ENCODE peak calls at places on chromosome 22, in eight cellular contexts. F is stimulated activated CD4-positive, alpha-beta T cell treated with anti-CD3 and anti-CD28 coated beads, TNF-alpha, amount 100 ng/mL, for 1 hour; A is GOT3; S is stimulated activated naive B cell treated with anti-CD40 and anti-IgM and Interleukin-4, amounts not matched to agents 10 μg/mL and 1 μg/mL and 100 μg/mL, for 72 hours; Q is NCI-H69; Y is T-helper 2 cell; J is AG09309; U is NCI-H2171. B is an unnamed sample.

GRCh38 chr22:35961480-35961902 is 67.1 kb downstream of the RBFOX2 start:
- DNase-seq in F (no peak), A (no peak), S (no peak), Q (peak), Y (no peak), J (no peak), U (peak), B (no peak)

GRCh38 chr22:24323695-24324094 is 53.1 kb downstream of the SPECC1L start:
- DNase-seq in F (no peak), A (no peak), S (no peak), Q (no peak), Y (no peak), J (no peak), U (no peak), B (no peak)

GRCh38 chr22:28986366-28986765 is 75.3 kb downstream of the C22orf31 start:
- DNase-seq in F (no peak), A (no peak), S (no peak), Q (no peak), Y (no peak), J (no peak), U (no peak), B (no peak)

GRCh38 chr22:19873138-19873959 is 18.7 kb upstream of the GNB1L start:
- DNase-seq in F (no peak), A (no peak), S (no peak), Q (peak), Y (no peak), J (no peak), U (no peak), B (no peak)

GRCh38 chr22:45917146-45917545 is 59.8 kb downstream of the WNT7B start:
- DNase-seq in F (no peak), A (no peak), S (no peak), Q (peak), Y (no peak), J (no peak), U (peak), B (no peak)

GRCh38 chr22:49158741-49159564 is 668.7 kb downstream of the BRD1 start:
- DNase-seq in F (no peak), A (no peak), S (no peak), Q (no peak), Y (no peak), J (no peak), U (no peak), B (no peak)

GRCh38 chr22:48379371-48379770 is 1448.3 kb downstream of the BRD1 start:
- DNase-seq in F (no peak), A (no peak), S (no peak), Q (no peak), Y (no peak), J (no peak), U (no peak), B (no peak)

GRCh38 chr22:50621948-50622722 is 5.8 kb downstream of the ARSA start:
- DNase-seq in F (no peak), A (no peak), S (no peak), Q (peak), Y (no peak), J (no peak), U (no peak), B (no peak)

GRCh38 chr22:23137905-23138520 is 3.8 kb downstream of the RSPH14 start:
- DNase-seq in F (no peak), A (no peak), S (peak), Q (no peak), Y (no peak), J (no peak), U (no peak), B (peak)